ENCODE peak calls at places on chromosomes 11 and 22, in five cellular contexts. One of them, this sample, is unnamed.

GRCh38 chr11:100753562-100753961 is 66.5 kb downstream of the ARHGAP42 start:
- DNase-seq in GM23338: peak
- DNase-seq in A549: no peak
- DNase-seq in K562: no peak
- DNase-seq in GM12878: no peak
- DNase-seq in this sample: no peak

GRCh38 chr11:121249039-121249663 is 43.4 kb upstream of the SC5D start:
- DNase-seq in GM23338: peak
- DNase-seq in A549: peak
- DNase-seq in K562: peak
- DNase-seq in GM12878: no peak
- DNase-seq in this sample: peak

GRCh38 chr22:24436553-24436952 is 9.2 kb downstream of the ADORA2A start:
- DNase-seq in GM23338: no peak
- DNase-seq in A549: no peak
- DNase-seq in K562: no peak
- DNase-seq in GM12878: no peak
- DNase-seq in this sample: no peak

GRCh38 chr11:106608677-106609076 is 409.6 kb downstream of the GUCY1A2 start:
- DNase-seq in GM23338: no peak
- DNase-seq in A549: no peak
- DNase-seq in K562: no peak
- DNase-seq in GM12878: no peak
- DNase-seq in this sample: no peak

GRCh38 chr22:39012525-39013516 is 1.2 kb upstream of the APOBEC3C start:
- DNase-seq in GM23338: no peak
- DNase-seq in A549: no peak
- DNase-seq in K562: peak
- DNase-seq in GM12878: no peak
- DNase-seq in this sample: no peak

GRCh38 chr11:6626971-6627761 is 7.9 kb upstream of the TPP1 start:
- DNase-seq in GM23338: no peak
- DNase-seq in A549: no peak
- DNase-seq in K562: no peak
- DNase-seq in GM12878: no peak
- DNase-seq in this sample: no peak

GRCh38 chr11:90241414-90241813 is 18.6 kb upstream of the CHORDC1 start:
- DNase-seq in GM23338: no peak
- DNase-seq in A549: no peak
- DNase-seq in K562: peak
- DNase-seq in GM12878: no peak
- DNase-seq in this sample: peak

GRCh38 chr22:23501708-23502107 is 78.4 kb downstream of the IGLL1 start:
- DNase-seq in GM23338: no peak
- DNase-seq in A549: no peak
- DNase-seq in K562: no peak
- DNase-seq in GM12878: no peak
- DNase-seq in this sample: no peak

GRCh38 chr11:47516984-47517853 is 35.7 kb downstream of the CELF1 start:
- DNase-seq in GM23338: no peak
- DNase-seq in A549: no peak
- DNase-seq in K562: no peak
- DNase-seq in GM12878: no peak
- DNase-seq in this sample: peak

GRCh38 chr22:31630331-31631329 is 31.4 kb downstream of the PISD start:
- DNase-seq in GM23338: peak
- DNase-seq in A549: peak
- DNase-seq in K562: peak
- DNase-seq in GM12878: no peak
- DNase-seq in this sample: peak

GRCh38 chr11:107928767-107929507 is 689 bp downstream of the RAB39A start:
- DNase-seq in GM23338: peak
- DNase-seq in A549: peak
- DNase-seq in K562: no peak
- DNase-seq in GM12878: no peak
- DNase-seq in this sample: no peak

GRCh38 chr11:37857726-37858125 is 1259.7 kb upstream of the RAG2 start:
- DNase-seq in GM23338: peak
- DNase-seq in A549: no peak
- DNase-seq in K562: no peak
- DNase-seq in GM12878: no peak
- DNase-seq in this sample: no peak

GRCh38 chr22:23356094-23356493 is 175.8 kb downstream of the BCR start:
- DNase-seq in GM23338: no peak
- DNase-seq in A549: no peak
- DNase-seq in K562: no peak
- DNase-seq in GM12878: no peak
- DNase-seq in this sample: no peak

GRCh38 chr22:38843716-38844660 is at the start of gene NPTXR:
- DNase-seq in GM23338: peak
- DNase-seq in A549: peak
- DNase-seq in K562: peak
- DNase-seq in GM12878: no peak
- DNase-seq in this sample: peak

GRCh38 chr22:50630376-50630775 is 2.4 kb upstream of the ARSA start:
- DNase-seq in GM23338: no peak
- DNase-seq in A549: no peak
- DNase-seq in K562: no peak
- DNase-seq in GM12878: no peak
- DNase-seq in this sample: no peak

GRCh38 chr11:1196516-1197391 is 26.1 kb upstream of the MUC5B start:
- DNase-seq in GM23338: no peak
- DNase-seq in A549: no peak
- DNase-seq in K562: peak
- DNase-seq in GM12878: no peak
- DNase-seq in this sample: no peak

GRCh38 chr11:118287006-118287405 is 17.5 kb upstream of the CD3E start:
- DNase-seq in GM23338: no peak
- DNase-seq in A549: no peak
- DNase-seq in K562: no peak
- DNase-seq in GM12878: no peak
- DNase-seq in this sample: no peak

GRCh38 chr11:71459076-71459766 is 6.2 kb downstream of the NADSYN1 start:
- DNase-seq in GM23338: no peak
- DNase-seq in A549: no peak
- DNase-seq in K562: no peak
- DNase-seq in GM12878: no peak
- DNase-seq in this sample: no peak

GRCh38 chr11:120096756-120097191 is 41.1 kb downstream of the TRIM29 start:
- DNase-seq in GM23338: peak
- DNase-seq in A549: no peak
- DNase-seq in K562: peak
- DNase-seq in GM12878: no peak
- DNase-seq in this sample: no peak

GRCh38 chr11:61901353-61901858 is 10.1 kb upstream of the FADS3 start:
- DNase-seq in GM23338: no peak
- DNase-seq in A549: no peak
- DNase-seq in K562: peak
- DNase-seq in GM12878: no peak
- DNase-seq in this sample: no peak

GRCh38 chr22:36773935-36774334 is 2.0 kb downstream of the IFT27 start:
- DNase-seq in GM23338: peak
- DNase-seq in A549: peak
- DNase-seq in K562: no peak
- DNase-seq in GM12878: no peak
- DNase-seq in this sample: no peak
- TF ChIP-seq JUNB in GM23338: no peak
- TF ChIP-seq JUNB in A549: no peak
- TF ChIP-seq JUNB in K562: no peak
- TF ChIP-seq JUNB in GM12878: no peak
- TF ChIP-seq JUNB in this sample: no peak

GRCh38 chr11:130071211-130071712 is 1.6 kb downstream of the APLP2 start:
- DNase-seq in GM23338: no peak
- DNase-seq in A549: no peak
- DNase-seq in K562: peak
- DNase-seq in GM12878: no peak
- DNase-seq in this sample: peak

GRCh38 chr11:130069684-130070108 is at the start of gene APLP2:
- DNase-seq in GM23338: peak
- DNase-seq in A549: peak
- DNase-seq in K562: peak
- DNase-seq in GM12878: peak
- DNase-seq in this sample: peak

GRCh38 chr11:130070829-130071205 is 1.1 kb downstream of the APLP2 start:
- DNase-seq in GM23338: peak
- DNase-seq in A549: no peak
- DNase-seq in K562: no peak
- DNase-seq in GM12878: no peak
- DNase-seq in this sample: no peak

GRCh38 chr11:130068986-130069683 is 559 bp upstream of the APLP2 start:
- DNase-seq in GM23338: peak
- DNase-seq in A549: peak
- DNase-seq in K562: no peak
- DNase-seq in GM12878: no peak
- DNase-seq in this sample: no peak

GRCh38 chr11:130070109-130070828 is 575 bp downstream of the APLP2 start:
- DNase-seq in GM23338: peak
- DNase-seq in A549: no peak
- DNase-seq in K562: peak
- DNase-seq in GM12878: no peak
- DNase-seq in this sample: no peak
- TF ChIP-seq JUNB in GM23338: no peak
- TF ChIP-seq JUNB in A549: no peak
- TF ChIP-seq JUNB in K562: no peak
- TF ChIP-seq JUNB in GM12878: no peak
- TF ChIP-seq JUNB in this sample: no peak

GRCh38 chr11:43517518-43517917 is 158.8 kb downstream of the TTC17 start:
- DNase-seq in GM23338: no peak
- DNase-seq in A549: no peak
- DNase-seq in K562: no peak
- DNase-seq in GM12878: no peak
- DNase-seq in this sample: no peak
- TF ChIP-seq JUNB in GM23338: no peak
- TF ChIP-seq JUNB in A549: no peak
- TF ChIP-seq JUNB in K562: no peak
- TF ChIP-seq JUNB in GM12878: no peak
- TF ChIP-seq JUNB in this sample: no peak

DNA sequence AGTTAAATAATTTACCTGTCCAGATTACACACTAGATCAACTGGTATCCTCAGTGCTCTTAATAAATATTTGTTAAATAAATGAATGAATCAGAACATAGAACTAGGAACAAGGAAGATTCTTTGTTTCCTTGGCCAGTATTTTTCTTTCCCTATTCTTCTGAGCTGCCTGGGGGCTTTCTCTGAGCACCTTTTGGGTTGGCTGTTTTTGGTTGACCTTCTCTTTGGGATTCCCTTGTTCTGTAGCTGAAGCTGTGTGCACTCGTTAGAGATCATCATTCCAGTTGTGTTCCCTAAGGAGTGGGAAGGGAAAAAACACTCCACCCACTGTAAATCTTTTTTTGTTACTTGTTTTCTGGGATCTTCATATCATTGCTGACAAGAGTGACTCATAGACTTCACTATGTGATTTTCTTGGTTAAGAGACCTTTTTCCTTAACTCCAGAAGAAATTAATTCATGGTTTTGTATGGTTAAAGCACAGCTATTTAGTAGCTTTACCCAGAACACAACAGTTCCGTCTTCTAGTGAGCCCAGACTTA is 84.3 kb downstream of the STIM1 start:
- DNase-seq in GM23338: no peak
- DNase-seq in A549: no peak
- DNase-seq in K562: no peak
- DNase-seq in GM12878: no peak
- DNase-seq in this sample: no peak
- TF ChIP-seq JUNB in GM23338: no peak
- TF ChIP-seq JUNB in A549: no peak
- TF ChIP-seq JUNB in K562: no peak
- TF ChIP-seq JUNB in GM12878: no peak
- TF ChIP-seq JUNB in this sample: no peak

GRCh38 chr22:19503869-19504268 is 20.3 kb downstream of the CLDN5 start:
- DNase-seq in GM23338: peak
- DNase-seq in A549: no peak
- DNase-seq in K562: no peak
- DNase-seq in GM12878: no peak
- DNase-seq in this sample: no peak

GRCh38 chr22:19503367-19503766 is 20.8 kb downstream of the CLDN5 start:
- DNase-seq in GM23338: no peak
- DNase-seq in A549: no peak
- DNase-seq in K562: no peak
- DNase-seq in GM12878: no peak
- DNase-seq in this sample: no peak

GRCh38 chr22:19505735-19506126 is 18.5 kb downstream of the CLDN5 start:
- DNase-seq in GM23338: no peak
- DNase-seq in A549: no peak
- DNase-seq in K562: no peak
- DNase-seq in GM12878: no peak
- DNase-seq in this sample: no peak

GRCh38 chr22:19506212-19506611 is 18.0 kb downstream of the CLDN5 start:
- DNase-seq in GM23338: no peak
- DNase-seq in A549: no peak
- DNase-seq in K562: no peak
- DNase-seq in GM12878: no peak
- DNase-seq in this sample: no peak

DNA sequence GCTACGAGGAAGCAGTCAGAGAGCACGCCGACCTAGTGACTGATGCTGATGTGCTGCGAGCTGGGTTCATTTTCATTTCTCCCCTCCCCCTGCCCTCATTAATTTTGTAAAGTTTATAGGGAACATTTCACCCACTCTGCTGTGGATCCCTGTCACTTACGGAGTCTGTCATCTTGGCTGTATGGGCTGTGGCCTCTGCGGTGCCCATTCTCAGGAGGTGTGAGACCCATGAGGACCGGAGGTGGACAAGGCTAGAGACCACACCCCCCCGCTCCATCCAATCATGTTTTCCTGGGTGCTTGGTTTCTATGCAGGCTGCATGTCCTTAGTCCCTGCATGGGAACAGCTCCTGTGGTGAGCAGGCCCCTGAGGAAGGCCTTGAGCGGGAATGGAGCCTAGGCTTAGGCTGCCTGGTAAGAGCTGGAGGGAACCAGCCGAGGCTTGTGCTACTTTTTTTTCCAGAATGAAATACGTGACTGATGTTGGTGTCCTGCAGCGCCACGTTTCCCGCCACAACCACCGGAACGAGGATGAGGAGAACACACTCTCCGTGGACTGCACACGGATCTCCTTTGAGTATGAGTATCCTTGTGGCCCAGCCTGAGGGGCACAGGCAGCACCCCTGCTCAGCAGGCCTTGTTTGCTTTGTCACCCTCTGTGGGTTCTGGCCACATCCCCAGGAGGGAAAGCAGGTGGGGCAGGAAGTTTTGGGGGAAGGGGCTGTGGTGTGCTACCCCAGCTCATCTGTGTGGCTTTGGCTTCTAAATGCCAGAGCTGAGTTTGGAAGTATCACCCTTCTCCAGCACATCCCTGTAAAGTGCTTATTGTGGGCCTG is 19.1 kb downstream of the CLDN5 start:
- DNase-seq in GM23338: no peak
- DNase-seq in A549: no peak
- DNase-seq in K562: no peak
- DNase-seq in GM12878: no peak
- DNase-seq in this sample: no peak
- TF ChIP-seq JUNB in GM23338: no peak
- TF ChIP-seq JUNB in A549: no peak
- TF ChIP-seq JUNB in K562: no peak
- TF ChIP-seq JUNB in GM12878: no peak
- TF ChIP-seq JUNB in this sample: no peak

GRCh38 chr11:35619030-35619753 is 932 bp downstream of the FJX1 start:
- DNase-seq in GM23338: peak
- DNase-seq in A549: peak
- DNase-seq in K562: no peak
- DNase-seq in GM12878: no peak
- DNase-seq in this sample: no peak
- TF ChIP-seq JUNB in GM23338: no peak
- TF ChIP-seq JUNB in A549: no peak
- TF ChIP-seq JUNB in K562: no peak
- TF ChIP-seq JUNB in GM12878: no peak
- TF ChIP-seq JUNB in this sample: no peak